ENCODE peak calls at places on chromosomes 16 and 17, in seven cellular contexts. F is IMR-90, Q is mesendoderm, S is neuronal stem cell, P is H9, A is H1, J is trophoblast cell. Y is an unnamed sample.

GRCh38 chr16:49424961-49425360 is 51.4 kb downstream of the C16orf78 start:
- DNase-seq in A (no peak), Q (no peak), J (no peak), P (no peak), S (no peak), F (no peak), Y (no peak)

GRCh38 chr16:23016372-23016771 is 132.9 kb downstream of the USP31 start:
- DNase-seq in F (no peak), S (no peak), J (no peak), Q (no peak), P (no peak), A (no peak), Y (no peak)

GRCh38 chr16:35735403-35736251 is 2276.2 kb downstream of the TP53TG3F start:
- DNase-seq in S (no peak), J (no peak), F (no peak), A (no peak), P (no peak), Q (no peak), Y (no peak)

GRCh38 chr17:81794509-81794908 is 9.4 kb upstream of the GCGR start:
- DNase-seq in S (no peak), F (no peak), J (peak; percentile 74), Q (no peak), A (no peak), P (no peak), Y (peak; percentile 37)

GRCh38 chr17:45293413-45294211 is 23.2 kb downstream of the MAP3K14 start:
- DNase-seq in P (peak; percentile 73), J (peak; percentile 57), Q (peak; percentile 88), S (no peak), A (no peak), F (peak; percentile 91), Y (peak; percentile 96)

GRCh38 chr16:50204426-50205108 is 51.5 kb downstream of the TENT4B start:
- DNase-seq in F (no peak), P (no peak), J (peak; percentile 30), S (no peak), Q (no peak), A (no peak), Y (peak; percentile 42)

GRCh38 chr16:2473425-2473926 is 1.5 kb upstream of the TBC1D24 start:
- DNase-seq in S (no peak), A (no peak), P (peak; percentile 45), Q (no peak), J (no peak), F (no peak), Y (no peak)

GRCh38 chr17:60148300-60148838 is 1.4 kb upstream of the CA4 start:
- DNase-seq in A (no peak), Q (no peak), P (no peak), F (no peak), J (no peak), S (no peak), Y (no peak)

GRCh38 chr17:33667052-33667509 is 374.0 kb upstream of the ASIC2 start:
- DNase-seq in J (peak; percentile 8), A (no peak), Q (no peak), S (no peak), F (no peak), P (no peak), Y (no peak)

GRCh38 chr17:9331512-9332163 is 244.0 kb downstream of the STX8 start:
- DNase-seq in J (no peak), Q (no peak), A (no peak), S (no peak), F (no peak), P (no peak), Y (no peak)

GRCh38 chr17:77473615-77474226 is 333.0 kb downstream of the SEC14L1 start:
- DNase-seq in F (no peak), P (no peak), J (no peak), A (no peak), S (no peak), Q (peak; percentile 63), Y (no peak)

GRCh38 chr16:50671644-50672260 is 9.4 kb downstream of the SNX20 start:
- DNase-seq in P (no peak), F (peak; percentile 16), S (no peak), A (no peak), Q (peak; percentile 62), J (no peak), Y (peak; percentile 13)

GRCh38 chr16:69406780-69407331 is 17.6 kb upstream of the CYB5B start:
- DNase-seq in A (no peak), P (peak; percentile 41), J (no peak), S (no peak), Q (peak; percentile 81), F (no peak), Y (no peak)

GRCh38 chr16:64975821-64976220 is 146.0 kb downstream of the CDH11 start:
- DNase-seq in F (no peak), S (no peak), J (no peak), A (no peak), Q (no peak), P (no peak), Y (no peak)

GRCh38 chr17:7438050-7438614 is 1.2 kb upstream of the FGF11 start:
- DNase-seq in P (peak; percentile 90), A (no peak), Q (peak; percentile 59), F (no peak), J (no peak), S (peak; percentile 58), Y (peak; percentile 44)

GRCh38 chr17:79706931-79707382 is 23.8 kb upstream of the ENPP7 start:
- DNase-seq in F (no peak), J (no peak), S (no peak), P (peak; percentile 74), A (no peak), Q (no peak), Y (no peak)

GRCh38 chr17:31095239-31096105 is 695 bp downstream of the NF1 start:
- DNase-seq in Q (peak; percentile 89), P (peak; percentile 94), A (peak; percentile 63), F (peak; percentile 47), S (peak; percentile 69), J (peak; percentile 9), Y (peak; percentile 74)

GRCh38 chr17:8365143-8365542 is 11.4 kb downstream of the KRABD2 start:
- DNase-seq in J (peak; percentile 27), S (no peak), A (no peak), F (peak; percentile 76), Q (no peak), P (no peak), Y (no peak)

GRCh38 chr16:89696598-89697128 is 4.8 kb downstream of the SPATA2L start:
- DNase-seq in J (no peak), A (no peak), S (no peak), F (no peak), Q (no peak), P (no peak), Y (peak; percentile 36)

GRCh38 chr16:50251375-50252081 is 14.8 kb upstream of the ADCY7 start:
- DNase-seq in F (peak; percentile 91), J (no peak), S (no peak), P (no peak), Q (no peak), A (no peak), Y (peak; percentile 86)

DNA sequence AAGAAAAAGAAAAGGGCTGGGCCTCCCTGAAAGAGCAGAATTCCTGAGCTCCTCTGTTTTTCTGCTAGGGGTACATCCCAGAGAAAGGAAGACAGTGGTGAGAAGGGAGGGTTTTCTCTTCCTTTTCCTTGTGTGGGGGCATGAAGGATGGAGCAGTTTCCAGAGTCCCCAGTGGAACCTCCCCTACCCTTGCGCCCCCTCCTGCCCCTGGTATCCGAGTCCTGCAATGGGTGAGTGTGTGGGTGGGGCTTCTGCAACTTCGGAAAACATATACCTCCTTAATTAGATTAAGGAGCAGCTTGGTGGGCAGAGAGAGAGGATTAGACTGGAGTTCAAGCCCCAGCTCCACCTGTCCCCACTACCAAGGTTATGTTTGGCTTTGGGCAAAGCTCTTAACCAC is 5.4 kb upstream of the GIP start:
- DNase-seq in Q (no peak), P (no peak), J (no peak), S (no peak), A (no peak), F (no peak), Y (no peak)
- H2BK120ac ChIP-seq in Q (no peak overlapping the region), P (no peak overlapping the region), J (peak overlapping the region; percentile 89), S (no peak overlapping the region), A (no peak overlapping the region), F (peak overlapping the region; percentile 95), Y (no peak overlapping the region)

GRCh38 chr16:20004931-20005330 is 68.8 kb downstream of the GPR139 start:
- DNase-seq in J (no peak), Q (peak; percentile 54), P (peak; percentile 50), S (no peak), F (no peak), A (peak; percentile 36), Y (no peak)
- H2BK120ac ChIP-seq in J (no peak overlapping the region), Q (no peak overlapping the region), P (no peak overlapping the region), S (no peak overlapping the region), F (no peak overlapping the region), A (no peak overlapping the region), Y (no peak overlapping the region)

GRCh38 chr17:503449-503700 is 150.8 kb upstream of the RPH3AL start:
- DNase-seq in S (no peak), P (no peak), F (no peak), J (no peak), Q (no peak), A (no peak), Y (no peak)
- H2BK120ac ChIP-seq in S (no peak overlapping the region), P (no peak overlapping the region), F (no peak overlapping the region), J (no peak overlapping the region), Q (no peak overlapping the region), A (no peak overlapping the region), Y (no peak overlapping the region)

GRCh38 chr16:59470556-59470955 is 736.4 kb upstream of the GOT2 start:
- DNase-seq in A (no peak), S (no peak), P (no peak), F (no peak), J (no peak), Q (no peak), Y (no peak)
- H2BK120ac ChIP-seq in A (no peak overlapping the region), S (no peak overlapping the region), P (no peak overlapping the region), F (no peak overlapping the region), J (no peak overlapping the region), Q (no peak overlapping the region), Y (no peak overlapping the region)

GRCh38 chr16:82384017-82384416 is 214.0 kb upstream of the MPHOSPH6 start:
- DNase-seq in A (no peak), P (no peak), S (no peak), Q (no peak), J (no peak), F (no peak), Y (no peak)
- H2BK120ac ChIP-seq in A (no peak overlapping the region), P (no peak overlapping the region), S (no peak overlapping the region), Q (no peak overlapping the region), J (no peak overlapping the region), F (no peak overlapping the region), Y (no peak overlapping the region)

DNA sequence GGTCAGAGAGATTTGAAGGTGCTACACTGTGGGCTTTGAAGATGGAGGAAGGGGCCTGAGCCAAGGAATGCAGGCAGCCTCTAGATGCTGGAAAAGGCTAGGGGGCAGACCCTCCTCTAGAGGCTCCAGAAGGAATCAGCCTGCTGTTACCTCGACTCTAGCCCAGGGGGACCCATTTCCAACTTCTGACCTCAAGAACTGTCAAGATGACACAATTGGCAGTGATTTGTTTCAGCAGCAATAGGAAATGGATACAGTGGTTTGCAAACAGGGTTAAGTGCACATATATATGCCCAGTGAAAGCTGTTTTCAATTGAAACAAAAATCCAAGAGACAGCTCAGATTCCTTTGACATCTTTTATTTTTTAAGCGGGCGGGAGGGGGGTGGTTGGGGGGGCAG is 3.7 kb upstream of the ZDHHC1 start:
- DNase-seq in A (no peak), S (no peak), P (no peak), J (no peak), Q (peak; percentile 72), F (no peak), Y (no peak)
- H2BK120ac ChIP-seq in A (no peak overlapping the region), S (no peak overlapping the region), P (no peak overlapping the region), J (no peak overlapping the region), Q (no peak overlapping the region), F (no peak overlapping the region), Y (no peak overlapping the region)

GRCh38 chr17:80751460-80752368 is 207.1 kb downstream of the RPTOR start:
- DNase-seq in P (no peak), Q (peak; percentile 21), J (peak; percentile 10), F (peak; percentile 58), S (peak; percentile 30), A (no peak), Y (peak; percentile 89)
- H2BK120ac ChIP-seq in P (no peak overlapping the region), Q (no peak overlapping the region), J (no peak overlapping the region), F (peak overlapping the region; percentile 95), S (no peak overlapping the region), A (peak overlapping the region; percentile 13), Y (peak overlapping the region; percentile 11)

Y was measured in mesenchymal stem cell.